ENCODE peak calls at places on chromosomes 5 and 9, in five cellular contexts. J is KBM-7, Y is mucosa of gallbladder, E is aorta, M is NT2/D1. W is an unnamed sample.

GRCh38 chr5:502325-503079 is 21.7 kb downstream of the SLC9A3 start:
- DNase-seq in J (no peak), Y (no peak), M (no peak), E (no peak), W (no peak)

GRCh38 chr5:136701191-136701590 is 335.8 kb upstream of the TRPC7 start:
- DNase-seq in M (no peak), E (no peak), Y (no peak), J (no peak), W (no peak)

GRCh38 chr5:155046591-155046990 is 33.0 kb downstream of the KIF4B start:
- DNase-seq in E (no peak), J (no peak), M (no peak), Y (no peak), W (no peak)

GRCh38 chr9:132638240-132638639 is 31.5 kb downstream of the DDX31 start:
- DNase-seq in Y (no peak), E (no peak), M (no peak), J (no peak), W (no peak)

GRCh38 chr9:6984941-6985578 is 227.3 kb downstream of the KDM4C start:
- DNase-seq in E (no peak), Y (no peak), M (peak), J (no peak), W (no peak)

GRCh38 chr9:88814521-88815101 is 176.7 kb upstream of the S1PR3 start:
- DNase-seq in M (no peak), E (peak), Y (no peak), J (no peak), W (no peak)

GRCh38 chr5:39093351-39093749 is 19.2 kb upstream of the RICTOR start:
- DNase-seq in J (no peak), E (no peak), Y (no peak), M (no peak), W (no peak)

GRCh38 chr5:109953821-109954220 is 264.1 kb downstream of the MAN2A1 start:
- DNase-seq in Y (no peak), E (no peak), M (no peak), J (no peak), W (no peak)

GRCh38 chr9:38393128-38393809 is 767 bp downstream of the ALDH1B1 start:
- DNase-seq in M (no peak), J (peak), Y (no peak), E (peak), W (no peak)

GRCh38 chr5:149256451-149256850 is 15.2 kb upstream of the AFAP1L1 start:
- DNase-seq in E (no peak), M (no peak), J (no peak), Y (no peak), W (no peak)

GRCh38 chr5:89179761-89180160 is 296.8 kb upstream of the MEF2C start:
- DNase-seq in E (no peak), Y (no peak), J (no peak), M (no peak), W (no peak)

GRCh38 chr9:130894546-130894945 is 2.1 kb downstream of the QRFP start:
- DNase-seq in J (no peak), Y (no peak), E (no peak), M (no peak), W (no peak)

GRCh38 chr5:139667730-139668063 is 19.5 kb downstream of the CXXC5 start:
- DNase-seq in E (no peak), J (no peak), M (no peak), Y (no peak), W (no peak)

GRCh38 chr5:172115541-172115982 is 72.5 kb downstream of the STK10 start:
- DNase-seq in Y (no peak), M (no peak), J (no peak), E (no peak), W (peak)

GRCh38 chr9:114737118-114737517 is 55.1 kb upstream of the TEX48 start:
- DNase-seq in Y (no peak), J (no peak), M (no peak), E (no peak), W (no peak)